ENCODE peak calls at places on chromosomes 3 and 15, in seven cellular contexts. One of them, this sample, is unnamed.

GRCh38 chr15:75693501-75694240 is 19.0 kb downstream of the CSPG4 start:
- DNase-seq in stomach: no peak
- DNase-seq in K562: no peak
- DNase-seq in spleen: peak
- DNase-seq in ovary: no peak
- DNase-seq in HCT116: no peak
- DNase-seq in heart left ventricle: no peak
- DNase-seq in this sample: no peak

GRCh38 chr3:195697582-195698324 is 23.0 kb upstream of the MUC20 start:
- DNase-seq in stomach: no peak
- DNase-seq in K562: peak
- DNase-seq in spleen: no peak
- DNase-seq in ovary: no peak
- DNase-seq in HCT116: no peak
- DNase-seq in heart left ventricle: no peak
- DNase-seq in this sample: no peak

GRCh38 chr15:100614336-100614735 is 11.9 kb downstream of the ASB7 start:
- DNase-seq in stomach: no peak
- DNase-seq in K562: no peak
- DNase-seq in spleen: no peak
- DNase-seq in ovary: no peak
- DNase-seq in HCT116: no peak
- DNase-seq in heart left ventricle: no peak
- DNase-seq in this sample: no peak

GRCh38 chr3:43997788-43998373 is 243.8 kb upstream of the TOPAZ1 start:
- DNase-seq in stomach: no peak
- DNase-seq in K562: no peak
- DNase-seq in spleen: no peak
- DNase-seq in ovary: no peak
- DNase-seq in HCT116: no peak
- DNase-seq in heart left ventricle: no peak
- DNase-seq in this sample: no peak

GRCh38 chr3:191005790-191006189 is 143.3 kb upstream of the GMNC start:
- DNase-seq in stomach: no peak
- DNase-seq in K562: no peak
- DNase-seq in spleen: no peak
- DNase-seq in ovary: no peak
- DNase-seq in HCT116: no peak
- DNase-seq in heart left ventricle: no peak
- DNase-seq in this sample: no peak

GRCh38 chr3:157948605-157949383 is 157.4 kb downstream of the SHOX2 start:
- DNase-seq in stomach: no peak
- DNase-seq in K562: no peak
- DNase-seq in spleen: no peak
- DNase-seq in ovary: no peak
- DNase-seq in HCT116: no peak
- DNase-seq in heart left ventricle: no peak
- DNase-seq in this sample: no peak

GRCh38 chr3:25432191-25432720 is 4.2 kb downstream of the RARB start:
- DNase-seq in stomach: no peak
- DNase-seq in K562: no peak
- DNase-seq in spleen: no peak
- DNase-seq in ovary: no peak
- DNase-seq in HCT116: no peak
- DNase-seq in heart left ventricle: no peak
- DNase-seq in this sample: no peak

GRCh38 chr3:48248095-48248863 is 7.4 kb downstream of the ZNF589 start:
- DNase-seq in stomach: no peak
- DNase-seq in K562: no peak
- DNase-seq in spleen: no peak
- DNase-seq in ovary: no peak
- DNase-seq in HCT116: no peak
- DNase-seq in heart left ventricle: no peak
- DNase-seq in this sample: no peak

GRCh38 chr3:150407051-150407817 is 864 bp upstream of the TSC22D2 start:
- DNase-seq in stomach: no peak
- DNase-seq in K562: peak
- DNase-seq in spleen: no peak
- DNase-seq in ovary: no peak
- DNase-seq in HCT116: no peak
- DNase-seq in heart left ventricle: no peak
- DNase-seq in this sample: peak

GRCh38 chr3:25283596-25283995 is 144.5 kb upstream of the RARB start:
- DNase-seq in stomach: no peak
- DNase-seq in K562: no peak
- DNase-seq in spleen: no peak
- DNase-seq in ovary: no peak
- DNase-seq in HCT116: no peak
- DNase-seq in heart left ventricle: no peak
- DNase-seq in this sample: no peak

GRCh38 chr3:105997800-105998526 is 129.2 kb upstream of the CBLB start:
- DNase-seq in stomach: no peak
- DNase-seq in K562: no peak
- DNase-seq in spleen: no peak
- DNase-seq in ovary: no peak
- DNase-seq in HCT116: peak
- DNase-seq in heart left ventricle: peak
- DNase-seq in this sample: no peak

GRCh38 chr15:69194854-69195253 is 34.4 kb downstream of the GLCE start:
- DNase-seq in stomach: no peak
- DNase-seq in K562: no peak
- DNase-seq in spleen: no peak
- DNase-seq in ovary: no peak
- DNase-seq in HCT116: no peak
- DNase-seq in heart left ventricle: no peak
- DNase-seq in this sample: peak

GRCh38 chr15:83275412-83275811 is 9.1 kb downstream of the BNC1 start:
- DNase-seq in stomach: no peak
- DNase-seq in K562: no peak
- DNase-seq in spleen: no peak
- DNase-seq in ovary: no peak
- DNase-seq in HCT116: no peak
- DNase-seq in heart left ventricle: no peak
- DNase-seq in this sample: no peak

DNA sequence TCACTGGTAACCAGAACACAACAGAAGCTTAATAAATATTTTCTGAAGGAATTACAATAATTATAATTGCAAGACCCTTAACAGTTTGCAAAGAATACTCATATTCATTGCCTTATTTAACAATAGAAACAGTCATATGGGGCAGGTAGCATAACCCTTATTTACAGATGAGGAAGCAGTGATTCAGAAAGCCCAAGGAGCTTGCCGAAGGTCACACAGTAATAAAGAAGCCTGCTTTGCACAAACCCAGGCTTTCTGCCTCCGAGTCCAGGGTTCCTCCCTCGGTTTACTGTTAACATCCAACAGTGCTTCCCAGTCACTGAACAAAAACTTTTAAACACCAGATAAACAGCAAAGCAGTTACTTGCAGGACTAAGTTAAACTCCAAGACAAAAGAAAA is 35.3 kb downstream of the SRGAP3 start:
- DNase-seq in stomach: no peak
- DNase-seq in K562: no peak
- DNase-seq in spleen: no peak
- DNase-seq in ovary: no peak
- DNase-seq in HCT116: no peak
- DNase-seq in heart left ventricle: no peak
- DNase-seq in this sample: no peak
- TF ChIP-seq POLR2A in stomach: no peak
- TF ChIP-seq POLR2A in K562: no peak
- TF ChIP-seq POLR2A in spleen: no peak
- TF ChIP-seq POLR2A in ovary: no peak
- TF ChIP-seq POLR2A in HCT116: no peak
- TF ChIP-seq POLR2A in heart left ventricle: no peak
- TF ChIP-seq POLR2A in this sample: no peak

DNA sequence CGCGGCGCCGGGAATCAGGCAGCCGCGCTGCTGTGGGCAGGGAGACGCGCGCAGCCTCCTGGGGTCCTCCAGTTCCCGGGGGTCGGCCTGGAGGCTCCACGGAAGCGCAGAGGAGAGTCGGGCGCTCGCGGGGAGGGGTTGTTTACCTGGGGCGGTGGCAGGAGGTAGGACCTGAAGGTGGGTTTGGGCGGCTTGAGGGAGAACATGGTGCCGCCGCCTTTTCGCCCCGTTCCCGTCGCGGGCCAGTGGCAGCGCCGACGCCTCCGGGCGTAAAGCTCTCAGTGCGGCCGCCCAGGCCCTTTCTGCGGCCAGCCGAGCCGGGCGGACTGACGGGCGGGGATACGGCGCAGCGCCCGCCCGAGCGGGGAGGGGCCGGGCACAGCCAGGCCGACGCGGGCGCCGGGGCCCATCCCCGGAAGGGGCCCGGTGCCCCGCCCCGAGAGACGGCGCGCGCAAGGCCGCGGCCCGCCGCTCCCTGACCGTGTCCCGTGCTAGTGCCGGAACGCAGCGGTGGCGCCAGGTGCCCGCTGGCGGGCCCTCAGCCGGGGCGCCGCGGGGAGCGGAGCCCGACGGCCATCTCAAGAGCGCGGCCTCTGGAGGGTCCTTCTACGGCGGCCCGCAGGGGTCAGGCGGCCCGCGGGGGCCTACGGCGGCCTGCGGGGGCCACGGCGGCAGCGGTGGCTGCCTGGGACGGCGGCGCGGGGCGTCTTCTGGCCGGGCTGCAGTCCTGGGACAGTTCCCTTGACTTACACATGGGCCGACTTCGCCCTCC is at the start of gene MTMR10:
- DNase-seq in stomach: peak
- DNase-seq in K562: peak
- DNase-seq in spleen: peak
- DNase-seq in ovary: peak
- DNase-seq in HCT116: peak
- DNase-seq in heart left ventricle: peak
- DNase-seq in this sample: peak
- TF ChIP-seq POLR2A in stomach: no peak
- TF ChIP-seq POLR2A in K562: peak
- TF ChIP-seq POLR2A in spleen: peak
- TF ChIP-seq POLR2A in ovary: peak
- TF ChIP-seq POLR2A in HCT116: peak
- TF ChIP-seq POLR2A in heart left ventricle: no peak
- TF ChIP-seq POLR2A in this sample: peak

DNA sequence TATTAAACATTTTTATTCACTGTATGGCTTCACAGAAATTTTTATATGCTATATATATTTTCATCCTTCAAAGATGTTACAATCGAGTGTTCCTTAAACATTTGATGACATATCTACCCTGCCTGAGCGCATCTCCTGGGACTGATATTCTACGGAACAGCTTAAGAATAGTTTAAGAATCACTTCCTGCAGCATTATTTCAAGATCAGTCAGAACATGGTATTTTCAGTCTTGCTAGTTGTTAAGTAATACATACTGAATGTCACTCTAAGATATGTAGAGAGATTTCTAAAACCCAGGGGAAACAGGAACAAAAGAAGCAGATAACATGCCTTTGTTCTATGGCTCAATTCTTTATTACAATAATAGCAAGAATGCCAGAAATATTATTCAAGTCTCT is 8.7 kb downstream of the COL8A1 start:
- DNase-seq in stomach: no peak
- DNase-seq in K562: no peak
- DNase-seq in spleen: no peak
- DNase-seq in ovary: no peak
- DNase-seq in HCT116: no peak
- DNase-seq in heart left ventricle: no peak
- DNase-seq in this sample: no peak
- TF ChIP-seq POLR2A in stomach: no peak
- TF ChIP-seq POLR2A in K562: no peak
- TF ChIP-seq POLR2A in spleen: no peak
- TF ChIP-seq POLR2A in ovary: no peak
- TF ChIP-seq POLR2A in HCT116: no peak
- TF ChIP-seq POLR2A in heart left ventricle: no peak
- TF ChIP-seq POLR2A in this sample: no peak

GRCh38 chr3:38454179-38454883 is 641 bp downstream of the ACVR2B start:
- DNase-seq in stomach: peak
- DNase-seq in K562: peak
- DNase-seq in spleen: peak
- DNase-seq in ovary: peak
- DNase-seq in HCT116: no peak
- DNase-seq in heart left ventricle: no peak
- DNase-seq in this sample: peak

GRCh38 chr3:38453075-38453913 is at the start of gene ACVR2B:
- DNase-seq in stomach: peak
- DNase-seq in K562: peak
- DNase-seq in spleen: peak
- DNase-seq in ovary: peak
- DNase-seq in HCT116: peak
- DNase-seq in heart left ventricle: peak
- DNase-seq in this sample: peak

GRCh38 chr3:38453914-38454178 is 156 bp downstream of the ACVR2B start:
- DNase-seq in stomach: no peak
- DNase-seq in K562: no peak
- DNase-seq in spleen: no peak
- DNase-seq in ovary: no peak
- DNase-seq in HCT116: no peak
- DNase-seq in heart left ventricle: no peak
- DNase-seq in this sample: no peak

GRCh38 chr3:38455639-38456430 is 2.1 kb downstream of the ACVR2B start:
- DNase-seq in stomach: no peak
- DNase-seq in K562: peak
- DNase-seq in spleen: no peak
- DNase-seq in ovary: peak
- DNase-seq in HCT116: no peak
- DNase-seq in heart left ventricle: no peak
- DNase-seq in this sample: no peak

DNA sequence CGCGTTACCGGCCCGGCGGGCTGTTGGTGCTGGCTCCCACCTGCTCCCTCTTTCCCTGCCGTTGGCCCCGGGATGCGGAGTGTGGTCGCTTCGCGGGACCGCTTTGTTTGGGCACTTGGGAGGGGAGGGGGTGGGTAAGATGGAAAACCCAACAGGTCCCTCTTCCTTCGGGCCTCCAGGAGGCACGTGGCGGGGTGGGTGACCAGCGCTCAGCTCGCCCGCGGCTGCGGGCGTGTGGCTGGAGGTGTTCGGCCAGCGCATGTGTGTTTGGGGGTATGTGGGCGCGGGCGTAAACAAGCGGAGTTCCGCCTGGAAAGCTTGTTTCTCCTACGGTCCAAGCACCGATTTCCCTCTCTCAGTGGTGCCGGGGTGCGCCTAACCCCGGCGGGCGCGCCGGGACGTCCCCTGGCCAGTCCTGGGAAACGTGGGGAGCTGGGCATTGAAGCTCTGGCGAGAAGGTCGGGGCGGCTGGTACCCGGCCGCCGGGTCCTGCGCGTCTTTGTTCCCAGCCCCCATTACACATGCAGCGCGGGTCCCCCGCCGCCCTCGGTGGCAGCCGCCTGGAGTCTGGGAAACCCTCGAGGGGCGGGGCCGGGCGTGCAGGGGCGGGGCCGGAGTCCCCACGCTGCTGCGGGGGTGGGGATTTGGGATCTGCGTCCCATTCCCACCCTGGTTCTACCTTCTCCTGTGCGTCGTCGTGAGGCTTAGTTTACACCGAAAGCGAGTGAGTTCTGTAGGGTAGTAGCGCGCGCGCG is 1.4 kb downstream of the ACVR2B start:
- DNase-seq in stomach: peak
- DNase-seq in K562: peak
- DNase-seq in spleen: peak
- DNase-seq in ovary: peak
- DNase-seq in HCT116: no peak
- DNase-seq in heart left ventricle: peak
- DNase-seq in this sample: peak
- TF ChIP-seq POLR2A in stomach: no peak
- TF ChIP-seq POLR2A in K562: peak
- TF ChIP-seq POLR2A in spleen: no peak
- TF ChIP-seq POLR2A in ovary: peak
- TF ChIP-seq POLR2A in HCT116: peak
- TF ChIP-seq POLR2A in heart left ventricle: no peak
- TF ChIP-seq POLR2A in this sample: no peak